ENCODE peak calls at places on chromosomes 2 and 18, in six cellular contexts. Q is neuronal stem cell, U is H9, H is mesendoderm, F is IMR-90, K is H1. M is an unnamed sample. For H3K79me1, the result is how much of the 10 kb centered on the place peaks cover.

GRCh38 chr2:156470975-156471583 is 34.9 kb downstream of the GPD2 start:
- DNase-seq in Q (no peak), U (no peak), H (no peak), F (no peak), K (no peak), M (no peak)

GRCh38 chr2:210818473-210818872 is 262.1 kb downstream of the CPS1 start:
- DNase-seq in Q (no peak), U (no peak), H (peak), F (no peak), K (no peak), M (no peak)

GRCh38 chr2:119703526-119703925 is 24.5 kb downstream of the TMEM177 start:
- DNase-seq in Q (no peak), U (no peak), H (no peak), F (no peak), K (no peak), M (no peak)

GRCh38 chr18:22238036-22238435 is 68.6 kb downstream of the GATA6 start:
- DNase-seq in Q (no peak), U (no peak), H (no peak), F (no peak), K (no peak), M (no peak)

GRCh38 chr2:192571636-192572035 is 376.9 kb upstream of the TMEFF2 start:
- DNase-seq in Q (no peak), U (no peak), H (no peak), F (no peak), K (no peak), M (no peak)

GRCh38 chr2:56337342-56337741 is 153.6 kb downstream of the CCDC85A start:
- DNase-seq in Q (no peak), U (no peak), H (no peak), F (no peak), K (no peak), M (no peak)

GRCh38 chr2:143685439-143686078 is 556.3 kb downstream of the ARHGAP15 start:
- DNase-seq in Q (no peak), U (no peak), H (no peak), F (no peak), K (no peak), M (no peak)

GRCh38 chr18:35193313-35193712 is 47.5 kb upstream of the ZNF397 start:
- DNase-seq in Q (no peak), U (no peak), H (no peak), F (no peak), K (no peak), M (no peak)

GRCh38 chr18:54296017-54296416 is 26.7 kb downstream of the POLI start:
- DNase-seq in Q (no peak), U (no peak), H (peak), F (peak), K (no peak), M (no peak)

GRCh38 chr2:1930956-1931914 is 186.9 kb upstream of the PXDN start:
- DNase-seq in Q (no peak), U (no peak), H (no peak), F (no peak), K (no peak), M (no peak)

GRCh38 chr18:46344416-46345180 is 240.4 kb downstream of the HAUS1 start:
- DNase-seq in Q (no peak), U (no peak), H (no peak), F (no peak), K (no peak), M (no peak)

GRCh38 chr18:42931501-42931900 is 184.0 kb downstream of the RIT2 start:
- DNase-seq in Q (no peak), U (no peak), H (peak), F (peak), K (no peak), M (peak)

GRCh38 chr2:57962861-57963260 is 83.7 kb upstream of the VRK2 start:
- DNase-seq in Q (no peak), U (no peak), H (no peak), F (no peak), K (no peak), M (no peak)

GRCh38 chr2:215537621-215538020 is 101.8 kb upstream of the FN1 start:
- DNase-seq in Q (no peak), U (no peak), H (peak), F (peak), K (no peak), M (peak)

GRCh38 chr2:96116424-96116878 is at the start of gene ADRA2B:
- DNase-seq in Q (peak), U (peak), H (peak), F (no peak), K (peak), M (peak)

GRCh38 chr2:31054817-31055216 is 83.4 kb downstream of the GALNT14 start:
- DNase-seq in Q (no peak), U (no peak), H (no peak), F (no peak), K (no peak), M (no peak)
- H3K79me1 ChIP-seq in Q (under half), U (under half), H (under half), F (under half), K (under half), M (under half)

GRCh38 chr2:98486374-98486981 is 41.8 kb downstream of the INPP4A start:
- DNase-seq in Q (no peak), U (no peak), H (no peak), F (no peak), K (no peak), M (no peak)

GRCh38 chr2:98487101-98487805 is 42.6 kb downstream of the INPP4A start:
- DNase-seq in Q (no peak), U (no peak), H (no peak), F (no peak), K (no peak), M (no peak)

GRCh38 chr2:98488252-98488651 is 43.6 kb downstream of the INPP4A start:
- DNase-seq in Q (no peak), U (no peak), H (no peak), F (no peak), K (no peak), M (no peak)

GRCh38 chr2:98485453-98485755 is 40.7 kb downstream of the INPP4A start:
- DNase-seq in Q (no peak), U (no peak), H (no peak), F (no peak), K (no peak), M (no peak)

DNA sequence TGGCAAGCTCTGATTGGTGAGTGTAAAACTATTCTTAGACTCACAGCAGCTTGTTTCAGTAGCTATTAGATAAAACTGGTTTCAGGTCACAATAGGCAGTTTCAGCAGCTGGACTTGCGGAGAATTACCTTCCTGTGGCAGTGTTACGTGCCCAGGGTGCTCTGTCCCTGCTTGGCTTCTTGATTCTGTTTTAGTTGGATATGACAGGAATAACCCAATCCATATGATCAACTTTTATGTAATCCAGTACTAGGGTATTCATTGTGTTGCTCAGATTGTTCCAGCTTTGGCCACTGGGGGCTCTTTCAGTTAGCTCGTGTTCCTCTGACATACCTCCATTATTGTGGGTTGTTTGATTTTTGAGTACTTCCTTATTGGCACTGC is 43.1 kb downstream of the INPP4A start:
- DNase-seq in Q (no peak), U (peak), H (peak), F (peak), K (no peak), M (peak)
- H3K79me1 ChIP-seq in Q (under half), U (under half), H (half or more), F (under half), K (under half), M (under half)

GRCh38 chr2:240553956-240554480 is 3.8 kb downstream of the ANKMY1 start:
- DNase-seq in Q (no peak), U (no peak), H (no peak), F (no peak), K (no peak), M (no peak)
- H3K79me1 ChIP-seq in Q (under half), U (under half), H (under half), F (under half), K (under half), M (under half)

GRCh38 chr2:120879401-120880295 is 144.0 kb downstream of the GLI2 start:
- DNase-seq in Q (no peak), U (no peak), H (no peak), F (no peak), K (no peak), M (peak)
- H3K79me1 ChIP-seq in Q (under half), U (under half), H (under half), F (under half), K (under half), M (under half)

GRCh38 chr2:240440251-240440650 is 4.8 kb downstream of the GPC1 start:
- DNase-seq in Q (no peak), U (no peak), H (no peak), F (no peak), K (no peak), M (no peak)

GRCh38 chr2:240439698-240440151 is 4.3 kb downstream of the GPC1 start:
- DNase-seq in Q (no peak), U (no peak), H (no peak), F (no peak), K (no peak), M (no peak)

GRCh38 chr2:240441326-240441992 is 6.0 kb downstream of the GPC1 start:
- DNase-seq in Q (no peak), U (no peak), H (no peak), F (no peak), K (no peak), M (no peak)

GRCh38 chr2:240441993-240442411 is 6.5 kb downstream of the GPC1 start:
- DNase-seq in Q (no peak), U (no peak), H (no peak), F (no peak), K (no peak), M (no peak)

GRCh38 chr2:240440704-240441320 is 5.3 kb downstream of the GPC1 start:
- DNase-seq in Q (no peak), U (no peak), H (no peak), F (no peak), K (no peak), M (no peak)
- H3K79me1 ChIP-seq in Q (half or more), U (under half), H (under half), F (under half), K (under half), M (under half)

DNA sequence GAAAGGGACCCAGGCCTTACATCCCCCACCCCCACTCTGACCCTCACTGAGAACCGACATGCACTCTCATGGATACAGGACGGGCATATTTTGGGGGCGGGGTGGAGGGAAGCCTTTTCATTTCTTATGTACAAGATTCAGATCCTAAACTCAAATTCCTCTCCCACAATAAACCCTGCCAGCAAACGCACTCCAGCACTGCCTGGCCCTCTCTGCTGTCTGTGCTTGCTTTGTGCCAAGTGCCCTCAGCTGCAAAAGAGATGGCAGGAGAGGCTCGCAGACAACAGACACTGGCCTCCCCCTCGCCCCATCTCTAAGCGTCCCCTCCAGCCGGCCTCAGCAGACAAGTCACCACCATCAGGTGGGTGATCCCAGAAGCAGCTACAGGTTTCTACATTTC is 42.4 kb downstream of the FAM168B start:
- DNase-seq in Q (no peak), U (no peak), H (no peak), F (no peak), K (no peak), M (no peak)
- H3K79me1 ChIP-seq in Q (under half), U (under half), H (under half), F (under half), K (under half), M (under half)

DNA sequence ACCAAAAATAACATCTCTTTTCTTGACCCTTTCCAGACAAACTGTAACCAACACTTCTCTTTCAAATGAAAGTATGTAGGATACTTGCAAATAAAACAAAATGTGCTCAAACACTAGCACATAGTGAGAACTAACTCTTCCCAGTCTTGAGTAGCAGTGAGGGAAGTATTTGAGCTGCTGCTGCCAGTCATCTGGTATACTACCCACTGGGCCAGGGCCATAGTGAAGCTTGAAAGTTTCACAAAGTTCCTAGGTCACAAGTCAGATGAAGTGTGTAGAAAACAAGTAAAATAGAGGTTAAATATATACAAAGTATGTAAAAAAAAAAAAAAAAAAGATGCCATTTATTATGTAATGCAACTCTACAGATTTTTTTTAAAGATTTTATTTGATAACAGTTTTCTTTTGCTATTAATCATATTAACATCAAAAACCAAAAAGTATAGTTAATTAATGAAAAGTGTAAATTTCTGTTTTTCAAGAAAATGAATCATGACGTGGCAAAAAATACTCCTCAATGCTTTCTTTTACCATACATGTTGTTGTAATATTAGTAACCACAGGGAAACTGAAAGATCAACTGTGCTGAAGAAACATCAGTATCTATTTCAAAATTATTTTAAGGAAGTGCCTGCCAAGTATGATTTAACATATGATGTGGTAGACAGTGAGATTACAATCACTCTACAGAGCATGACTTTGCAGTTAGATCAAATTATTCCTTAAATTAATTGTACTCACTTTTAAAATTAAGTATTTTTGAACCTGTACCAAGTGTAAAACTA is 21.6 kb upstream of the TRIB2 start:
- DNase-seq in Q (no peak), U (no peak), H (no peak), F (no peak), K (no peak), M (no peak)
- H3K79me1 ChIP-seq in Q (under half), U (under half), H (under half), F (under half), K (under half), M (under half)

M was measured in trophoblast cell.